ENCODE peak calls at places on chromosomes 1 and 21, in six cellular contexts. F is NCI-H1930; X is fibroblast of lung; L is epithelial cell of proximal tubule; C is stimulated activated CD4-positive, alpha-beta T cell treated with anti-CD3 and anti-CD28 coated beads, Interleukin-4, amount 100 ng/mL, for 48 hours; I is central memory CD4-positive, alpha-beta T cell. N is an unnamed sample.

GRCh38 chr1:53957231-53957818 is 11.2 kb downstream of the LRRC42 start:
- DNase-seq in F (no peak), X (peak; percentile 75), L (peak; percentile 33), C (no peak), I (no peak), N (no peak)

GRCh38 chr1:5727871-5728643 is 264.2 kb downstream of the NPHP4 start:
- DNase-seq in F (no peak), X (no peak), L (no peak), C (no peak), I (no peak), N (no peak)

GRCh38 chr21:38534591-38534990 is 36.3 kb upstream of the ERG start:
- DNase-seq in F (no peak), X (no peak), L (no peak), C (no peak), I (no peak), N (no peak)

GRCh38 chr1:186375152-186375928 is at the start of the genes ODR4 and TPR:
- DNase-seq in F (peak; percentile 97), X (peak; percentile 99), L (peak; percentile 95), C (peak; percentile 95), I (peak; percentile 98), N (peak; percentile 99)

GRCh38 chr1:22639286-22639685 is 2.9 kb downstream of the C1QA start:
- DNase-seq in F (peak; percentile 20), X (peak; percentile 62), L (no peak), C (no peak), I (no peak), N (peak; percentile 5)

GRCh38 chr1:229792576-229792975 is 166.5 kb downstream of the URB2 start:
- DNase-seq in F (no peak), X (no peak), L (no peak), C (no peak), I (no peak), N (no peak)

GRCh38 chr1:201311356-201312011 is 28.2 kb downstream of the PKP1 start:
- DNase-seq in F (no peak), X (no peak), L (no peak), C (peak; percentile 2), I (no peak), N (no peak)

GRCh38 chr1:30319765-30320580 is 403.4 kb downstream of the MATN1 start:
- DNase-seq in F (no peak), X (no peak), L (no peak), C (no peak), I (no peak), N (no peak)

GRCh38 chr1:178575611-178576331 is 62.9 kb downstream of the TEX35 start:
- DNase-seq in F (no peak), X (peak; percentile 17), L (no peak), C (no peak), I (no peak), N (no peak)

GRCh38 chr1:94240822-94241221 is 3.4 kb upstream of the ARHGAP29 start:
- DNase-seq in F (no peak), X (no peak), L (no peak), C (no peak), I (no peak), N (no peak)

GRCh38 chr1:84117868-84118267 is 26.2 kb upstream of the PRKACB start:
- DNase-seq in F (no peak), X (peak; percentile 65), L (peak; percentile 33), C (no peak), I (no peak), N (peak; percentile 40)

GRCh38 chr1:206030714-206031113 is 7.0 kb upstream of the CTSE start:
- DNase-seq in F (peak; percentile 31), X (peak; percentile 64), L (peak; percentile 56), C (peak; percentile 58), I (peak; percentile 52), N (peak; percentile 26)

GRCh38 chr1:235831148-235831547 is 35.6 kb downstream of the LYST start:
- DNase-seq in F (no peak), X (peak; percentile 41), L (no peak), C (peak; percentile 23), I (no peak), N (peak; percentile 65)

GRCh38 chr1:19398309-19398760 is 86.2 kb downstream of the SLC66A1 start:
- DNase-seq in F (no peak), X (peak; percentile 100), L (no peak), C (peak; percentile 22), I (no peak), N (peak; percentile 76)

GRCh38 chr1:46197551-46198025 is 646 bp downstream of the POMGNT1 start:
- DNase-seq in F (no peak), X (no peak), L (no peak), C (no peak), I (no peak), N (no peak)

GRCh38 chr1:55040083-55040952 is 970 bp downstream of the PCSK9 start:
- DNase-seq in F (no peak), X (peak; percentile 9), L (no peak), C (no peak), I (no peak), N (no peak)

GRCh38 chr1:89603651-89604413 is 29.1 kb upstream of the LRRC8C start:
- DNase-seq in F (no peak), X (peak; percentile 69), L (no peak), C (peak; percentile 55), I (no peak), N (peak; percentile 8)

GRCh38 chr1:24508911-24509310 is 6.3 kb downstream of the RCAN3 start:
- DNase-seq in F (no peak), X (no peak), L (no peak), C (no peak), I (no peak), N (no peak)

GRCh38 chr1:230701895-230702768 is 11.8 kb downstream of the AGT start:
- DNase-seq in F (no peak), X (no peak), L (no peak), C (no peak), I (no peak), N (no peak)

GRCh38 chr1:91883470-91883869 is 2.5 kb downstream of the TGFBR3 start:
- DNase-seq in F (no peak), X (no peak), L (no peak), C (no peak), I (peak; percentile 35), N (no peak)

GRCh38 chr1:223765036-223765718 is 52.8 kb downstream of the CAPN2 start:
- DNase-seq in F (no peak), X (peak; percentile 61), L (no peak), C (no peak), I (no peak), N (no peak)

GRCh38 chr1:186089938-186090337 is 285.1 kb downstream of the TPR start:
- DNase-seq in F (no peak), X (no peak), L (no peak), C (no peak), I (no peak), N (no peak)

GRCh38 chr1:161227196-161227871 is 1.5 kb downstream of the TOMM40L start:
- DNase-seq in F (peak; percentile 35), X (peak; percentile 49), L (no peak), C (peak; percentile 84), I (peak; percentile 78), N (peak; percentile 23)

GRCh38 chr1:174044418-174045222 is 22.5 kb upstream of the RC3H1 start:
- DNase-seq in F (no peak), X (no peak), L (no peak), C (no peak), I (no peak), N (no peak)

GRCh38 chr21:36542312-36543101 is 62.6 kb upstream of the CLDN14 start:
- DNase-seq in F (no peak), X (no peak), L (no peak), C (no peak), I (no peak), N (no peak)

GRCh38 chr1:203512830-203513578 is 19.1 kb downstream of the OPTC start:
- DNase-seq in F (no peak), X (peak; percentile 97), L (peak; percentile 82), C (peak; percentile 47), I (no peak), N (peak; percentile 80)

GRCh38 chr1:244065960-244066388 is 14.9 kb downstream of the ZBTB18 start:
- DNase-seq in F (no peak), X (peak; percentile 93), L (no peak), C (no peak), I (no peak), N (no peak)

GRCh38 chr1:75097686-75098085 is 36.5 kb upstream of the LHX8 start:
- DNase-seq in F (no peak), X (peak; percentile 13), L (peak; percentile 4), C (no peak), I (no peak), N (no peak)

GRCh38 chr1:160095382-160096105 is 2.9 kb downstream of the IGSF8 start:
- DNase-seq in F (no peak), X (no peak), L (no peak), C (no peak), I (no peak), N (no peak)

GRCh38 chr1:49686107-49686506 is 337.6 kb downstream of the AGBL4 start:
- DNase-seq in F (no peak), X (no peak), L (no peak), C (no peak), I (no peak), N (no peak)

GRCh38 chr1:10286244-10286643 is 75.9 kb downstream of the KIF1B start:
- DNase-seq in F (no peak), X (peak; percentile 26), L (no peak), C (no peak), I (no peak), N (no peak)

GRCh38 chr21:16455978-16456377 is 726.2 kb downstream of the USP25 start:
- DNase-seq in F (no peak), X (peak; percentile 88), L (no peak), C (no peak), I (no peak), N (peak; percentile 44)

GRCh38 chr1:119001181-119002018 is 13.3 kb upstream of the TBX15 start:
- DNase-seq in F (no peak), X (no peak), L (no peak), C (no peak), I (no peak), N (no peak)

GRCh38 chr1:203536981-203537455 is 43.1 kb downstream of the OPTC start:
- DNase-seq in F (no peak), X (peak; percentile 81), L (no peak), C (no peak), I (no peak), N (no peak)

GRCh38 chr1:8075511-8076051 is 49.5 kb upstream of the ERRFI1 start:
- DNase-seq in F (no peak), X (peak; percentile 43), L (no peak), C (no peak), I (no peak), N (no peak)

GRCh38 chr1:179178135-179178630 is 51.3 kb downstream of the ABL2 start:
- DNase-seq in F (no peak), X (peak; percentile 52), L (no peak), C (no peak), I (no peak), N (no peak)

GRCh38 chr1:2009297-2010053 is 5.9 kb upstream of the CFAP74 start:
- DNase-seq in F (no peak), X (no peak), L (no peak), C (no peak), I (no peak), N (no peak)

GRCh38 chr1:117240547-117240946 is 29.8 kb upstream of the VTCN1 start:
- DNase-seq in F (no peak), X (no peak), L (no peak), C (no peak), I (no peak), N (no peak)